ENCODE peak calls at places on chromosome 13, in seven cellular contexts. One of them, this sample, is unnamed.

GRCh38 chr13:24995225-24995804 is 100.6 kb upstream of the PABPC3 start:
- DNase-seq in GM23338: peak; percentile 96
- DNase-seq in thoracic aorta: no peak
- DNase-seq in hypothalamus: peak; percentile 48
- DNase-seq in sciatic nerve: no peak
- DNase-seq in immature natural killer cell: peak; percentile 58
- DNase-seq in AML-193: peak; percentile 85
- DNase-seq in this sample: peak; percentile 89

GRCh38 chr13:110329798-110330461 is 22.8 kb downstream of the COL4A2 start:
- DNase-seq in immature natural killer cell: no peak
- DNase-seq in GM23338: no peak
- DNase-seq in hypothalamus: no peak
- DNase-seq in thoracic aorta: no peak
- DNase-seq in sciatic nerve: no peak
- DNase-seq in AML-193: no peak
- DNase-seq in this sample: peak; percentile 39

GRCh38 chr13:57627663-57628062 is 3.9 kb upstream of the PCDH17 start:
- DNase-seq in sciatic nerve: no peak
- DNase-seq in GM23338: peak; percentile 51
- DNase-seq in immature natural killer cell: no peak
- DNase-seq in thoracic aorta: no peak
- DNase-seq in hypothalamus: no peak
- DNase-seq in AML-193: peak; percentile 73
- DNase-seq in this sample: peak; percentile 26

GRCh38 chr13:113748862-113749451 is 10.1 kb upstream of the TMEM255B start:
- DNase-seq in hypothalamus: no peak
- DNase-seq in GM23338: no peak
- DNase-seq in sciatic nerve: no peak
- DNase-seq in immature natural killer cell: no peak
- DNase-seq in thoracic aorta: no peak
- DNase-seq in AML-193: no peak
- DNase-seq in this sample: no peak

GRCh38 chr13:34416833-34417425 is 525.1 kb upstream of the NBEA start:
- DNase-seq in GM23338: peak; percentile 1
- DNase-seq in thoracic aorta: peak; percentile 3
- DNase-seq in sciatic nerve: no peak
- DNase-seq in hypothalamus: no peak
- DNase-seq in AML-193: no peak
- DNase-seq in immature natural killer cell: no peak
- DNase-seq in this sample: no peak

GRCh38 chr13:20608438-20609020 is 41.6 kb downstream of the IFT88 start:
- DNase-seq in GM23338: no peak
- DNase-seq in sciatic nerve: no peak
- DNase-seq in thoracic aorta: no peak
- DNase-seq in hypothalamus: no peak
- DNase-seq in immature natural killer cell: no peak
- DNase-seq in AML-193: no peak
- DNase-seq in this sample: no peak

GRCh38 chr13:97753269-97753668 is 200.2 kb upstream of the IPO5 start:
- DNase-seq in GM23338: peak; percentile 8
- DNase-seq in AML-193: no peak
- DNase-seq in thoracic aorta: no peak
- DNase-seq in sciatic nerve: no peak
- DNase-seq in immature natural killer cell: no peak
- DNase-seq in hypothalamus: no peak
- DNase-seq in this sample: no peak

GRCh38 chr13:33453911-33454310 is 168.4 kb upstream of the STARD13 start:
- DNase-seq in AML-193: no peak
- DNase-seq in thoracic aorta: no peak
- DNase-seq in sciatic nerve: no peak
- DNase-seq in immature natural killer cell: no peak
- DNase-seq in GM23338: no peak
- DNase-seq in hypothalamus: no peak
- DNase-seq in this sample: no peak

GRCh38 chr13:93942016-93942415 is 537.5 kb downstream of the DCT start:
- DNase-seq in immature natural killer cell: no peak
- DNase-seq in thoracic aorta: no peak
- DNase-seq in AML-193: no peak
- DNase-seq in GM23338: no peak
- DNase-seq in hypothalamus: no peak
- DNase-seq in sciatic nerve: no peak
- DNase-seq in this sample: no peak

GRCh38 chr13:44394649-44395048 is 21.0 kb downstream of the SERP2 start:
- DNase-seq in AML-193: no peak
- DNase-seq in immature natural killer cell: no peak
- DNase-seq in GM23338: no peak
- DNase-seq in thoracic aorta: no peak
- DNase-seq in hypothalamus: no peak
- DNase-seq in sciatic nerve: no peak
- DNase-seq in this sample: no peak

GRCh38 chr13:107669356-107669755 is 546.0 kb downstream of the LIG4 start:
- DNase-seq in thoracic aorta: no peak
- DNase-seq in immature natural killer cell: no peak
- DNase-seq in hypothalamus: no peak
- DNase-seq in GM23338: no peak
- DNase-seq in AML-193: no peak
- DNase-seq in sciatic nerve: no peak
- DNase-seq in this sample: no peak

GRCh38 chr13:44575741-44576395 is at the start of gene TSC22D1:
- DNase-seq in sciatic nerve: peak; percentile 68
- DNase-seq in thoracic aorta: no peak
- DNase-seq in GM23338: peak; percentile 56
- DNase-seq in hypothalamus: peak; percentile 50
- DNase-seq in immature natural killer cell: peak; percentile 62
- DNase-seq in AML-193: peak; percentile 16
- DNase-seq in this sample: peak; percentile 66

GRCh38 chr13:91346062-91346461 is 1.4 kb upstream of the MIR17HG start:
- DNase-seq in thoracic aorta: no peak
- DNase-seq in hypothalamus: no peak
- DNase-seq in immature natural killer cell: no peak
- DNase-seq in GM23338: no peak
- DNase-seq in sciatic nerve: no peak
- DNase-seq in AML-193: no peak
- DNase-seq in this sample: no peak

GRCh38 chr13:71169125-71169524 is 697.9 kb downstream of the DACH1 start:
- DNase-seq in thoracic aorta: no peak
- DNase-seq in GM23338: no peak
- DNase-seq in immature natural killer cell: no peak
- DNase-seq in AML-193: no peak
- DNase-seq in hypothalamus: no peak
- DNase-seq in sciatic nerve: no peak
- DNase-seq in this sample: no peak